ENCODE peak calls at places on chromosomes 3 and 15, in four cellular contexts. S, Z, Y and I are unnamed samples.
A peak's percentile ranks its signal among the peaks of the same experiment; 100 is the strongest.

GRCh38 chr3:133459400-133459799 is 59.5 kb downstream of the BFSP2 start:
- DNase-seq in S (peak; percentile 72), Y (no peak), Z (no peak), I (no peak)

GRCh38 chr3:11791339-11792200 is 55.1 kb downstream of the TAMM41 start:
- DNase-seq in Y (no peak), S (no peak), Z (no peak), I (no peak)

GRCh38 chr15:70559223-70559823 is 204.0 kb downstream of the UACA start:
- DNase-seq in Y (peak; percentile 49), S (no peak), Z (no peak), I (no peak)

GRCh38 chr3:55331524-55331923 is 155.6 kb downstream of the WNT5A start:
- DNase-seq in Y (no peak), S (no peak), Z (no peak), I (no peak)

GRCh38 chr3:171704002-171704401 is 106.3 kb downstream of the PLD1 start:
- DNase-seq in Y (no peak), S (no peak), Z (peak; percentile 28), I (peak; percentile 58)

GRCh38 chr3:134375542-134376384 is 1.5 kb upstream of the AMOTL2 start:
- DNase-seq in Z (no peak), Y (no peak), S (peak; percentile 65), I (no peak)

GRCh38 chr3:14795996-14796395 is 22.8 kb upstream of the FGD5 start:
- DNase-seq in Z (no peak), Y (no peak), S (peak; percentile 37), I (peak; percentile 15)

GRCh38 chr3:81554805-81555204 is 206.6 kb downstream of the GBE1 start:
- DNase-seq in Z (no peak), Y (peak; percentile 23), S (no peak), I (no peak)

GRCh38 chr3:43015572-43016512 is 36.7 kb downstream of the GASK1A start:
- DNase-seq in S (no peak), Z (no peak), Y (no peak), I (no peak)

GRCh38 chr3:11197471-11197870 is 43.2 kb downstream of the HRH1 start:
- DNase-seq in Y (no peak), S (no peak), Z (no peak), I (no peak)

GRCh38 chr15:62932436-62932835 is 110.1 kb upstream of the TPM1 start:
- DNase-seq in Z (no peak), Y (no peak), S (no peak), I (no peak)

GRCh38 chr15:93171476-93171875 is 82.5 kb upstream of the RGMA start:
- DNase-seq in S (no peak), Z (no peak), Y (no peak), I (no peak)

GRCh38 chr3:99167016-99167415 is 265.5 kb upstream of the DCBLD2 start:
- DNase-seq in Y (no peak), S (no peak), Z (no peak), I (no peak)

GRCh38 chr15:39365161-39365560 is 215.7 kb upstream of the THBS1 start:
- DNase-seq in Y (no peak), S (no peak), Z (no peak), I (no peak)

GRCh38 chr15:80507638-80508316 is 103.6 kb downstream of the ARNT2 start:
- DNase-seq in Y (no peak), Z (no peak), S (peak; percentile 77), I (no peak)

GRCh38 chr15:67917037-67917436 is 77.2 kb upstream of the RNU6-1 start:
- DNase-seq in Y (peak; percentile 56), S (peak; percentile 67), Z (no peak), I (no peak)

GRCh38 chr15:74630284-74631086 is 14.8 kb downstream of the CLK3 start:
- DNase-seq in S (no peak), Z (no peak), Y (no peak), I (no peak)

GRCh38 chr3:126537730-126538281 is 13.9 kb downstream of the CHST13 start:
- DNase-seq in S (peak; percentile 45), Y (peak; percentile 9), Z (no peak), I (peak; percentile 52)

GRCh38 chr3:16318216-16318615 is 53.2 kb downstream of the OXNAD1 start:
- DNase-seq in Y (no peak), Z (no peak), S (no peak), I (no peak)

GRCh38 chr15:58458076-58458475 is 26.3 kb downstream of the LIPC start:
- DNase-seq in Z (no peak), Y (peak; percentile 43), S (no peak), I (no peak)

GRCh38 chr3:2458816-2459215 is 360.1 kb downstream of the CNTN4 start:
- DNase-seq in Y (no peak), S (no peak), Z (no peak), I (no peak)

GRCh38 chr3:64109438-64109837 is 86.1 kb upstream of the PSMD6 start:
- DNase-seq in Y (peak; percentile 24), S (peak; percentile 69), Z (no peak), I (no peak)

GRCh38 chr3:197807969-197808587 is 17.0 kb downstream of the LRCH3 start:
- DNase-seq in S (no peak), Z (no peak), Y (no peak), I (no peak)

GRCh38 chr15:86857701-86858100 is 778.0 kb downstream of the AGBL1 start:
- DNase-seq in Y (no peak), Z (no peak), S (no peak), I (no peak)
- H3K9me3 ChIP-seq in Y (no peaks in the 10 kb centered on the region), Z (peaks cover 10% of the 10 kb centered on the region), S (no peaks in the 10 kb centered on the region), I (no peaks in the 10 kb centered on the region)

GRCh38 chr15:45181491-45182285 is 6.1 kb downstream of the SHF start:
- DNase-seq in Y (no peak), Z (no peak), S (no peak), I (no peak)
- TF ChIP-seq POLR2A in Y (no peak), Z (no peak), S (no peak), I (no peak)

GRCh38 chr3:115806501-115806900 is 183.2 kb downstream of the GAP43 start:
- DNase-seq in S (no peak), Z (no peak), Y (no peak), I (no peak)

GRCh38 chr3:115804722-115805121 is 181.4 kb downstream of the GAP43 start:
- DNase-seq in Y (no peak), Z (no peak), S (no peak), I (no peak)

GRCh38 chr3:115800489-115801080 is 177.3 kb downstream of the GAP43 start:
- DNase-seq in Z (no peak), Y (no peak), S (no peak), I (no peak)

GRCh38 chr3:115803661-115804060 is 180.4 kb downstream of the GAP43 start:
- DNase-seq in S (no peak), Y (no peak), Z (no peak), I (no peak)

DNA sequence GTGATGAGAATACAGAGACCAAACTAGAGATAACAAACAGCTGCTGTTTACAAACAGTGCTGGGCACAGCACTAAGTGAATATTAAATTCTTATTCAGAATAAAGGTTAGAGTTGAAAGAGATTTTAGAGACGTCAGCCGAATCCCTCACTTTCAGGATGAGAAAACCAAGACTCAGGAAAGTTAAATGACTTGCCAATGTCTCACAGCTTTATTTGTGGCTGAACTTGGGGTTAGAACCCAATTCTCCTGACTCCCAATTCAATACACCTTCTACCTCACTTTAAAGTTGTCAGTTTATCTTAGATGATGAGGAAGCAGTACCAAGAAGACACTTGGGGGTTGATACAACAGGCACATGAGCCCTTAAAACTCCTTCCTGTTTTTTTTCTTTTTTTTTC is 180.9 kb downstream of the GAP43 start:
- DNase-seq in S (no peak), Z (no peak), Y (no peak), I (no peak)
- H3K4me3 ChIP-seq in S (no peak overlapping the region), Z (no peak overlapping the region), Y (no peak overlapping the region), I (no peak overlapping the region)

DNA sequence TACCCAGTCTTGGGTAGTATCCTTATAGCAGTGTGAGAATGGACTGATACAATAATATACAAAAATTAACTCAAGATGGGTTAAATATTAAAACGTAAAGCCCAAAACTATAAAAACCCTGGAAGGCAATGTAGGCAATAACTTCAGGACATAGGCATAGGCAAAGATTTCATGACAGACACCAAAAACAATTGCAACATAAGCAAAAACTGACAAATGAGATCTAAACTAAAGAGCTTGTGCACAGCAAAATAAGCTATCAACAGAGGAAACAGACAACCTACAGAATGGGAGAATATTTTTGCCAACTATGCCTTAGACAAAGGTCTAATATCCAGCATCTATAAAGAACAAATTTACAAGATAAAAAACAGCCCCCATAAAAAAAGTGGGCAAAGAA is 204.8 kb upstream of the CCDC54 start:
- DNase-seq in S (no peak), Y (no peak), Z (no peak), I (no peak)
- H3K9me3 ChIP-seq in S (peaks cover 8% of the 10 kb centered on the region), Y (peaks cover 16% of the 10 kb centered on the region), Z (no peaks in the 10 kb centered on the region), I (no peaks in the 10 kb centered on the region)

GRCh38 chr3:101825904-101826445 is 23.3 kb upstream of the NFKBIZ start:
- DNase-seq in S (no peak), Z (no peak), Y (no peak), I (no peak)

GRCh38 chr3:101829066-101829830 is 20.1 kb upstream of the NFKBIZ start:
- DNase-seq in Z (no peak), S (peak; percentile 92), Y (peak; percentile 76), I (no peak)

GRCh38 chr3:101828289-101828688 is 21.0 kb upstream of the NFKBIZ start:
- DNase-seq in Z (no peak), S (no peak), Y (no peak), I (no peak)

GRCh38 chr3:101829878-101830277 is 19.4 kb upstream of the NFKBIZ start:
- DNase-seq in Y (no peak), S (no peak), Z (no peak), I (no peak)

DNA sequence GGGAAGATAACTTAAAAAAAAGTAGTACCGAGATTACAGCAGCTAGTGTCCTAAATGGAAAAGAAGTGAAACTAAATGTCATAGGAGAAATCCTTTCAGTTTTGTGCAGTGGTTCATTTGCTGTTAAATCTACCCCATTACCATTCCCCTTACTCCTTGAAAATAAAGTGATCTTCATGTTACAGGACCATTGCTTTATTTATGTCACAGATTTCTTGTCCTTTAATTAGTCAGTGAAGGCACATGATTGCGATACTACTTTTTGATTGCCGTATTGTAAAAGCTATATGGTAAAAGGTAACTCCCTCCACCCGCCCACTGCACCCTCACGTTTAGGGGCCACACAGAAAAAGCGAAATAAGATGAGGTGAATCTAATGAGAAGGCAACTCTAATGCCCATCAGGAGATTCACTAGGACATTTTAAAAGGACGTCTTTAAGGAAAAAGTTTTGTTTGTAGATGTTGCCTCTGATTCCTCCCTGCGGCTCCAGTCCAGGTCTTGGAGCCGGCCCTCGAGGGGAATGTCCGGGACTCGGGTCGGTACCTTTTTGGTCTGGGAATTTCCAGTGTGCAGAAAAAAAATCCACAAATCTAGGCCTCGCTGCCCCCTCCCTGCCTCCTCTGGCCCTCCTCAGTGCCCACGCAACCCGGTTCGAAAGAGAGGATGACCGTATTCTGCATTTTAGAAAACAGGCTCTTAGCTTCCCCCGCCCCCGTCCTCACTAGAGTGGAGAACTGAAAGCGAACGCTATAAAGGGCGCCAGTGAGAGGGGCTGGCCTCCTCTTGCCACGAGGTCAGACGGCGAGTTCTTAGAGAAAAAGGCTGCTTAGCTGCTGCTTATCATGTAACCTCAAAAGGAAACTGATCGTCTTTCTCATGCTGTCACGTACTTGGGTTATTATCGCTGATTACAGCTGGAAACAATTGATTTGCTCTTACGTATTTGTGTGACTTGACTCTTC is 21.8 kb upstream of the NFKBIZ start:
- DNase-seq in Z (peak; percentile 52), Y (peak; percentile 79), S (peak; percentile 90), I (peak; percentile 79)
- TF ChIP-seq POLR2A in Z (no peak), Y (no peak), S (peak; percentile 48), I (peak; percentile 55)